ENCODE peak calls at places on chromosomes 7 and 10, in nine cellular contexts. A is stomach, M is uterus, D is brain microvascular endothelial cell, C is H9, K is heart right ventricle, L is GM23338, J is endothelial cell of umbilical vein, O is HCT116. Z is an unnamed sample.

GRCh38 chr7:87312215-87312865 is 33.1 kb upstream of the CROT start:
- DNase-seq in A (peak; percentile 58), M (peak; percentile 45), D (peak; percentile 46), C (peak; percentile 67), K (peak; percentile 41), L (peak; percentile 68), J (peak; percentile 75), O (peak; percentile 29), Z (no peak)

GRCh38 chr10:1154531-1154930 is 98.3 kb downstream of the WDR37 start:
- DNase-seq in A (peak; percentile 18), M (no peak), D (no peak), C (no peak), K (no peak), L (no peak), J (no peak), O (no peak), Z (no peak)

GRCh38 chr10:58107506-58107905 is 160.2 kb downstream of the IPMK start:
- DNase-seq in A (no peak), M (no peak), D (peak; percentile 70), C (no peak), K (no peak), L (no peak), J (no peak), O (no peak), Z (peak; percentile 51)

GRCh38 chr7:55299273-55299967 is 65.7 kb upstream of the LANCL2 start:
- DNase-seq in A (no peak), M (no peak), D (no peak), C (no peak), K (no peak), L (peak; percentile 77), J (no peak), O (no peak), Z (no peak)

GRCh38 chr10:123858907-123859650 is 32.5 kb downstream of the CPXM2 start:
- DNase-seq in A (no peak), M (no peak), D (no peak), C (no peak), K (no peak), L (no peak), J (no peak), O (no peak), Z (no peak)

GRCh38 chr10:1737222-1738061 is at the start of gene ADARB2:
- DNase-seq in A (peak; percentile 58), M (no peak), D (peak; percentile 1), C (peak; percentile 94), K (peak; percentile 27), L (peak; percentile 91), J (no peak), O (no peak), Z (no peak)

GRCh38 chr10:10515479-10516204 is 502.0 kb upstream of the CELF2 start:
- DNase-seq in A (no peak), M (no peak), D (peak; percentile 18), C (no peak), K (no peak), L (no peak), J (no peak), O (no peak), Z (no peak)

GRCh38 chr7:38215734-38216670 is 38.0 kb downstream of the STARD3NL start:
- DNase-seq in A (peak; percentile 74), M (peak; percentile 68), D (peak; percentile 90), C (peak; percentile 83), K (peak; percentile 80), L (peak; percentile 86), J (peak; percentile 88), O (peak; percentile 31), Z (no peak)

GRCh38 chr7:27146491-27147210 is 923 bp downstream of the HOXA6 start:
- DNase-seq in A (no peak), M (no peak), D (no peak), C (no peak), K (no peak), L (peak; percentile 8), J (no peak), O (no peak), Z (no peak)

GRCh38 chr10:70974920-70975319 is 86.6 kb upstream of the PCBD1 start:
- DNase-seq in A (no peak), M (no peak), D (no peak), C (no peak), K (no peak), L (no peak), J (no peak), O (no peak), Z (no peak)

GRCh38 chr10:36349445-36350063 is 707.5 kb upstream of the FZD8 start:
- DNase-seq in A (no peak), M (no peak), D (peak; percentile 95), C (no peak), K (no peak), L (peak; percentile 6), J (no peak), O (no peak), Z (no peak)

GRCh38 chr7:112199035-112199655 is 7.1 kb downstream of the DOCK4 start:
- DNase-seq in A (no peak), M (no peak), D (no peak), C (no peak), K (no peak), L (no peak), J (peak; percentile 51), O (no peak), Z (no peak)

GRCh38 chr10:61456095-61456789 is 3.1 kb upstream of the TMEM26 start:
- DNase-seq in A (no peak), M (no peak), D (no peak), C (no peak), K (no peak), L (no peak), J (no peak), O (no peak), Z (no peak)

GRCh38 chr7:46741924-46742607 is 821.0 kb upstream of the IGFBP3 start:
- DNase-seq in A (no peak), M (no peak), D (no peak), C (no peak), K (no peak), L (no peak), J (peak; percentile 10), O (no peak), Z (no peak)

GRCh38 chr10:117463545-117463920 is 79.0 kb upstream of the EMX2 start:
- DNase-seq in A (no peak), M (no peak), D (no peak), C (no peak), K (no peak), L (no peak), J (no peak), O (no peak), Z (no peak)

GRCh38 chr10:63595072-63595471 is 73.9 kb downstream of the REEP3 start:
- DNase-seq in A (no peak), M (no peak), D (no peak), C (no peak), K (peak; percentile 64), L (no peak), J (no peak), O (no peak), Z (no peak)

GRCh38 chr7:20323587-20323986 is 7.1 kb upstream of the ITGB8 start:
- DNase-seq in A (no peak), M (no peak), D (no peak), C (no peak), K (no peak), L (no peak), J (no peak), O (no peak), Z (no peak)

DNA sequence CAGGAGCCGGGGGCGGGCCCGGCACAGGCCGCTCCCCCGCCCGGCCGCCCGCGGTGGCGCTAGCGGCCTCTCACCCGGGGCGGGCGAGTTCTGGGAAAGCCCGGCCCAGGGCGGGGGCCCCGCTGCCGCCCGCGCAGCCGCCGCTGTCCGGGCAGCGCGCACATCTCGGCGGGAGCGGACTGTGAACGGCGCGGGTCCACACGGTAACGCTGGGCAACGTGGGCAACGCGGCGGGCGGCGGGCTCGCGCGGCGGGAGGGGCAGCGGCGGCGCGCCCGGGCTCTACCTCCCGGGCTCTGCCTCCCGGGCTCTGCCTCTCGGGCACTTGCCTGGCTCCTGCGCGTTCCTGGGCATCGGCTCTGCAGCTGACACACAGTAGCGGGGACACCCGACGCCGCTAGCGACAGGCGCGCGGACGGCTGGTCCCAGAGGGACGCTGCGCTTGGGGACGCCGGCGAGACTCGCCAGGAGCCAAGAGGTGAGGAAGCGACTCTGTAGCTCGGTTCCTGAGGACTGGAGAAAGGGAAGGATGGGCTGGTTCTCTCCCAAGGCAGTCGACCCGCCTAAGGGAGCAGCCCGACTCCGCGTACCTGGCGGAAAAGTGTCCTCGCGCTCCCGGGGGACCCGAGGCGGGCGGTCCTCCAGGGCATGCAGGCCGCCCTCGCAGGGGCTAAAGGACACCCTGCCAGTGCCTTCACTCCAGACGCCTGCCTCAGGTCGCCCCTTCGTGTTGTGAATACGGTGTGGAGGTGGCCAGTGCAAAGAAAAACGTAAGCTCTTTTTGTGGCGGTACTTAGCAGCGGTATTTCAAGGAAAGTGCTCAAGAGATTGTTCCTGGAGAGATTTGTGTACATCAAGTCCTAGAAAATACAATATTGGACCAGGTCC is at the start of gene PLCE1:
- DNase-seq in A (peak; percentile 70), M (peak; percentile 40), D (no peak), C (peak; percentile 62), K (peak; percentile 46), L (peak; percentile 67), J (no peak), O (no peak), Z (no peak)
- H3K27ac ChIP-seq in A (peak within 1 kb of the TSS; percentile 78), M (peak within 1 kb of the TSS; percentile 62), D (no peak within 1 kb of the TSS), C (no peak within 1 kb of the TSS), K (peak within 1 kb of the TSS; percentile 58), L (no peak within 1 kb of the TSS), J (no peak within 1 kb of the TSS), O (no peak within 1 kb of the TSS), Z (no peak within 1 kb of the TSS)

GRCh38 chr7:75732016-75732521 is 6.7 kb downstream of the HIP1 start:
- DNase-seq in A (no peak), M (no peak), D (no peak), C (no peak), K (no peak), L (no peak), J (no peak), O (no peak), Z (no peak)
- H3K27ac ChIP-seq in A (peak overlapping the region; percentile 61), M (peak overlapping the region; percentile 69), D (peak overlapping the region; percentile 64), C (no peak overlapping the region), K (no peak overlapping the region), L (no peak overlapping the region), J (no peak overlapping the region), O (no peak overlapping the region), Z (no peak overlapping the region)

DNA sequence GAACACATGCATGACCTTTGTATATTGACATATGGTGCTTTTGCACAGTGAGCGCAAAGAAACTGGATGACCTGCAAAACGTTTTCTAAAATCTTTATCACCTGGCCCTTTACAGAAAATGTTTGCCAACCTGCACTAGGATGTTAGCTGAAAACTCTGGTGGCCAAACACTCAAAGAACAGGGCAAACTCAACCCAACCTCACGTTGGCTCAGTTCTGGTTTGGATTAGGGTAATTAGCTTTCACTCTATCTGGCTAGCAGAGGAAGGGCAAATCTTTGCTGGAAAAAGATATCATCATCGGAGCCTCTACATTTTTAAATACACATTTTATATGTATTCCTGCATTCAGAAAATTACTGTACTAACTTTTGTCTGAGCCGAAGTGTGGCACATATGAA is 688.9 kb downstream of the PHTF2 start:
- DNase-seq in A (no peak), M (no peak), D (no peak), C (no peak), K (no peak), L (no peak), J (no peak), O (no peak), Z (no peak)
- H3K27ac ChIP-seq in A (no peak overlapping the region), M (no peak overlapping the region), D (no peak overlapping the region), C (no peak overlapping the region), K (no peak overlapping the region), L (no peak overlapping the region), J (no peak overlapping the region), O (no peak overlapping the region), Z (no peak overlapping the region)

DNA sequence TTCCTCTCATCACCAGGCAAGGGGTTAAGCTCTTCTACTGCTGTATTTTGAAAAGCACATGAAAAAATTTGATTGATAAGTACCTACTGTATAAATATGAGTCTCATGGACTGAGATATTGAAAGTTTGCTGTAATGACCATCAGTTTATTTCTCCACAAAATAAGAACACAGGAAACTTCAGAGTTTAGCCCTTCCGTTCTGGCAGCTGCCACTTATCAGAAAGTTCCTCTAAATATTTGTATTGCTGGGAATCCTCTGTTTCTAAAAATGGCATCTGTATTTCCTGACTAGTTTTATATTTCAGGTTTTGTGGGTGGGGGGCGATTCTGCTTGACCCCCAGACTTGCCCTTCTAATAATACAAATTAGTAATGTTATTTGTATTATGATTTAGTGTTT is 92.0 kb downstream of the LYZL2 start:
- DNase-seq in A (no peak), M (no peak), D (no peak), C (no peak), K (no peak), L (no peak), J (peak; percentile 39), O (no peak), Z (no peak)
- H3K27ac ChIP-seq in A (peak overlapping the region; percentile 54), M (peak overlapping the region; percentile 39), D (no peak overlapping the region), C (no peak overlapping the region), K (peak overlapping the region; percentile 81), L (no peak overlapping the region), J (no peak overlapping the region), O (no peak overlapping the region), Z (no peak overlapping the region)

Z was measured in epithelial cell of prostate.